ENCODE peak calls at places on chromosomes 2 and 18, in six cellular contexts. I is K562, P is SK-N-SH, E is HL-60, X is HepG2, V is H1. B is an unnamed sample.

GRCh38 chr2:168798076-168798887 is 4.2 kb upstream of the NOSTRIN start:
- DNase-seq in I (peak), P (no peak), E (no peak), X (no peak), V (no peak), B (no peak)

GRCh38 chr2:134461511-134461910 is 207.6 kb downstream of the MGAT5 start:
- DNase-seq in I (no peak), P (no peak), E (no peak), X (no peak), V (no peak), B (no peak)

GRCh38 chr2:151632993-151633592 is 101.2 kb downstream of the NEB start:
- DNase-seq in I (no peak), P (peak), E (no peak), X (peak), V (no peak), B (no peak)

GRCh38 chr2:241637233-241638062 is at the start of gene ATG4B:
- DNase-seq in I (peak), P (peak), E (peak), X (peak), V (peak), B (peak)

GRCh38 chr2:41879367-41879871 is 168.4 kb upstream of the PKDCC start:
- DNase-seq in I (no peak), P (peak), E (no peak), X (peak), V (no peak), B (no peak)

GRCh38 chr18:48408727-48409590 is at the start of gene ZBTB7C:
- DNase-seq in I (peak), P (peak), E (no peak), X (no peak), V (no peak), B (no peak)

GRCh38 chr2:239546541-239546940 is 145.7 kb upstream of the HDAC4 start:
- DNase-seq in I (no peak), P (no peak), E (no peak), X (no peak), V (no peak), B (no peak)

GRCh38 chr2:162197095-162197825 is 45.2 kb upstream of the GCG start:
- DNase-seq in I (no peak), P (no peak), E (no peak), X (no peak), V (no peak), B (no peak)

GRCh38 chr2:217797661-217798069 is 205.1 kb downstream of the TNS1 start:
- DNase-seq in I (peak), P (peak), E (no peak), X (no peak), V (no peak), B (no peak)

GRCh38 chr2:63050916-63051794 is 525 bp downstream of the OTX1 start:
- DNase-seq in I (peak), P (peak), E (no peak), X (no peak), V (no peak), B (no peak)

GRCh38 chr2:178949584-178949983 is 100.4 kb downstream of the CCDC141 start:
- DNase-seq in I (no peak), P (no peak), E (no peak), X (no peak), V (no peak), B (no peak)

GRCh38 chr2:104599802-104600510 is 254.0 kb upstream of the POU3F3 start:
- DNase-seq in I (no peak), P (no peak), E (peak), X (no peak), V (no peak), B (no peak)

GRCh38 chr2:156003780-156004179 is 328.7 kb downstream of the NR4A2 start:
- DNase-seq in I (no peak), P (no peak), E (no peak), X (no peak), V (no peak), B (no peak)

GRCh38 chr2:182426915-182427233 is at the start of gene PDE1A:
- DNase-seq in I (no peak), P (no peak), E (no peak), X (no peak), V (no peak), B (no peak)

GRCh38 chr18:76459687-76460350 is 35.2 kb downstream of the ZNF516 start:
- DNase-seq in I (no peak), P (no peak), E (no peak), X (no peak), V (no peak), B (no peak)

GRCh38 chr18:76457475-76457874 is 37.6 kb downstream of the ZNF516 start:
- DNase-seq in I (no peak), P (no peak), E (no peak), X (no peak), V (no peak), B (no peak)

GRCh38 chr18:76457957-76458356 is 37.1 kb downstream of the ZNF516 start:
- DNase-seq in I (no peak), P (no peak), E (no peak), X (no peak), V (no peak), B (no peak)

GRCh38 chr18:76459312-76459686 is 35.7 kb downstream of the ZNF516 start:
- DNase-seq in I (no peak), P (no peak), E (no peak), X (no peak), V (no peak), B (no peak)

DNA sequence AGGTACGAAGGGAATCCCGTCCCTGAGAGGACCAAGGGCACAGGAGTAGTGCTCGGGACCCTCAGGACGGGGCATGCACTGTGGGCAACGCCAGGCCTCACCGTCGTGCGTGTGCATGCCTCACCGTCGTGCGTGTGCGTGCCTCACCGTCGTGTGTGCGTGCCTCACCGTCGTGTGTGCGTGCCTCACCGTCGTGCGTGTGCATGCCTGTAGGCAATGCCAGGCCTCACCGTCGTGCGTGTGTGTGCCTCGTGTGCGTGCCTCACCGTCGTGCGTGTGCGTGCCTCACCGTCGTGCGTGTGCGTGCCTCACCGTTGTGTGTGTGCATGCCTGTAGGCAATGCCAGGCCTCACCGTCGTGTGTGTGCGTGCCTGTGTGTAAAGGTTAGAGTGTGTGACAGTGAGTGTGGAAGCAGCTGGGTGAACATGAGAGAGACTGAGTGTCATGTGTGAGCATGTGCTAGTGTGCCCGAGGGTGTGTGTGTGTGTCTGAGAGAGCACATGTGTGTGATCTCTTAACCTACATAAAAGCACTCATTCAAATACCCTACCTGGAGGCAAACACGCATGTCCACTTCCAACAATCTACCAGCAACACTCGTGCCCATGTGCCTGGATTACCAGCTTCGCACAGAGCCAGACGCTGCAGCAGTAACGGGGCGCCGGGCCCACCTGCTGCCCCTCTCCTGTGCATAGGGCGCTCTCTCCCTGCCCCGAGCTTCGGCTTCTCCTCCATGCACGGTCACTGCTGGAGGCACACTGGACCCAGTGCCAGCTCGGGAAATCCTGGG is 36.3 kb downstream of the ZNF516 start:
- DNase-seq in I (no peak), P (no peak), E (no peak), X (no peak), V (no peak), B (no peak)
- H3K4me3 ChIP-seq in I (no peak), P (no peak), E (no peak), X (no peak), V (no peak), B (no peak)

DNA sequence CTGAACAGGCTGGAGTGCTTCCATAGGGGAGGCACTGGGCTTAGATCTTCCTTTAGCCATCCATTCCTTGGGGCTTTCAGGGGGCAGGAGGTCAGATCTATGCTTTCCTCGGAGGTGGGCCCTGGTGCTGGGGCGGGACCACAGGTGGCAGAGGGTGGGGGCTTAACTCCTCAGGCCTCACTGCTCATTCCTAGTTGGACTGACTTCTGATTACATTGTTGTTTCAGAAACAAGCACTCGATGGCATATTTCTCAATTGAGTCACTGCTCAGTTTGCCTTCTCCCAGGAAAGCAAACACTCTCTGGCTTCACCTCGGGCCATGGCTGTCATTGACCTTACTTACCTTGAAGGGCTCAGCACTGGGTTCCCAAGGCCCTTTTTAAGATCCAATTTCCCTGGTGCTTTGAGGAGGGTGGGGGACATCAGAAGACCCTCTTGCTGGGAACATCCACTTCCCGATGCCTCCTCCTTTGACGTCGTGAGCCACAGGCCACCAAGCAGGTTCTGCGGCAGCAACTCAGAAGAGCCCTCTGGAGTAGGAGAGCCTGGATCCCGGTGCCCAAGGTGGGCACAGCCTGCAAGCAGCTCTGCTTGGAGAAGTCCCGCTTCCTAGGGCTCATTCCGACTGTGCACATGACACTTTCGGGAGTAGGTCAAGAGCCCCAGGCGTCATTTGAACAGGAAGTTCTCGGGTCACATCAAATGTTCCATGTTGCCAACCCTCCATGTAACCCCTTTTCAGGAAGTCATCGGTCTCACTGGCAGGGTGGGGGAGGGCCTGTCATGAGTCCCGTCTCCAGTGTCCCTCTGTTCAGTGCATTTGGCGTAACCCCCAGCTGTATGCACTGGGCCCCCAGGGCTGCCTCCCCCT is 40.6 kb downstream of the SDC1 start:
- DNase-seq in I (no peak), P (no peak), E (no peak), X (peak), V (no peak), B (no peak)
- TF ChIP-seq GABPA in I (no peak), P (no peak), E (no peak), X (no peak), V (no peak), B (no peak)

GRCh38 chr18:59959606-59960005 is 59.8 kb downstream of the PMAIP1 start:
- DNase-seq in I (no peak), P (no peak), E (no peak), X (no peak), V (no peak), B (no peak)
- H3K4me3 ChIP-seq in I (no peak), P (no peak), E (no peak), X (no peak), V (no peak), B (no peak)

GRCh38 chr18:67417864-67418523 is 98.5 kb downstream of the DSEL start:
- DNase-seq in I (no peak), P (no peak), E (no peak), X (peak), V (no peak), B (peak)
- TF ChIP-seq GABPA in I (no peak), P (no peak), E (no peak), X (no peak), V (no peak), B (no peak)

DNA sequence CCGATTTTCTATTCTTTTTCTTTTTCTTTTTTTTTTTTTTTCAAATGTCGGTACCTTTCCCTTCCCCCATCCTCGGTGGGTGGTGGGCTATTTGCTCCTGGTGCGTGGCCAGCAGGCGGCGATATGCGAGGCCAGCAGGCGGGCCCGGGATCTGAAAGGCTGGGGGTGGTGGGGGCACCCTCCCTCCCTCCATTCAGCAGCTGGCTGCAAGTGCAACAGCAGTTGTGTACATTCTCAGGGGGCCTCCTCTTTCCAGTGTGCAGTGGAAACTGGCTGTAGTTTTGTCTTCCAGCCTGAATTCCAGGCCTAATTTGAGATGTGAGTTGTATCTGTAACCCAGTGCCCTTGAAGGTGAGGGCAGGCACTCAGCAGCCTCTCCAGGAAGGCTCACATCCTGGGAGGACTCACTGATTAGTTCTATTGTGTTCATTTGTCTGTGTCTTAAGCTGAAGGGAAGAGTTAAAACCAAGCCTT is 3.1 kb downstream of the MYCN start:
- DNase-seq in I (peak), P (peak), E (no peak), X (no peak), V (no peak), B (no peak)
- H3K4me3 ChIP-seq in I (no peak), P (peak), E (no peak), X (no peak), V (peak), B (no peak)

GRCh38 chr2:10572693-10573092 is 117.1 kb downstream of the NOL10 start:
- DNase-seq in I (no peak), P (no peak), E (no peak), X (no peak), V (no peak), B (no peak)

GRCh38 chr2:10574911-10575310 is 114.9 kb downstream of the NOL10 start:
- DNase-seq in I (no peak), P (no peak), E (no peak), X (no peak), V (no peak), B (no peak)

GRCh38 chr2:10576456-10576855 is 113.3 kb downstream of the NOL10 start:
- DNase-seq in I (no peak), P (no peak), E (no peak), X (no peak), V (no peak), B (no peak)

GRCh38 chr2:10573709-10574108 is 116.1 kb downstream of the NOL10 start:
- DNase-seq in I (no peak), P (no peak), E (no peak), X (no peak), V (no peak), B (no peak)

GRCh38 chr2:10575566-10576300 is 114.0 kb downstream of the NOL10 start:
- DNase-seq in I (no peak), P (no peak), E (no peak), X (no peak), V (no peak), B (no peak)
- TF ChIP-seq GABPA in I (no peak), P (no peak), E (no peak), X (no peak), V (no peak), B (no peak)